ENCODE peak calls at places on chromosomes 7 and 10, in eight cellular contexts. M, U, O, D, G, K, P and E are unnamed samples.
A peak's percentile ranks its signal among the peaks of the same experiment; 100 is the strongest.

GRCh38 chr10:86979296-86979818 is 11.1 kb downstream of the ADIRF start:
- DNase-seq in M (no peak), O (no peak), D (no peak), K (no peak), P (no peak), G (no peak), U (no peak), E (no peak)

GRCh38 chr7:108222236-108222892 is 92.2 kb upstream of the LAMB4 start:
- DNase-seq in M (no peak), D (no peak), G (no peak), K (no peak), O (no peak), U (no peak), P (no peak), E (peak; percentile 62)

GRCh38 chr7:34320926-34321609 is 336.9 kb upstream of the NPSR1 start:
- DNase-seq in P (peak; percentile 33), G (no peak), O (peak; percentile 74), U (peak; percentile 52), K (no peak), M (peak; percentile 50), D (peak; percentile 42), E (peak; percentile 73)

GRCh38 chr10:46546591-46547330 is 9.7 kb downstream of the GPRIN2 start:
- DNase-seq in U (peak; percentile 16), P (peak; percentile 22), M (no peak), K (peak; percentile 66), D (peak; percentile 49), O (peak; percentile 89), G (peak; percentile 85), E (peak; percentile 55)

GRCh38 chr10:125086716-125087115 is 73.6 kb downstream of the CTBP2 start:
- DNase-seq in M (no peak), K (peak; percentile 63), O (no peak), U (no peak), D (no peak), P (no peak), G (no peak), E (no peak)

GRCh38 chr7:117448655-117449054 is 21.4 kb upstream of the ASZ1 start:
- DNase-seq in U (no peak), M (no peak), P (no peak), G (no peak), D (no peak), K (no peak), O (no peak), E (no peak)

GRCh38 chr7:130147710-130148325 is 57.4 kb downstream of the TMEM209 start:
- DNase-seq in O (no peak), K (no peak), U (no peak), M (no peak), D (no peak), G (no peak), P (no peak), E (no peak)

GRCh38 chr10:48737866-48738265 is 53.2 kb downstream of the WDFY4 start:
- DNase-seq in M (no peak), P (no peak), K (no peak), O (no peak), G (no peak), D (no peak), U (no peak), E (no peak)

GRCh38 chr7:45239486-45239885 is 81.9 kb downstream of the RAMP3 start:
- DNase-seq in K (no peak), O (no peak), P (no peak), G (no peak), D (no peak), M (peak; percentile 69), U (no peak), E (no peak)

GRCh38 chr7:75739796-75740672 is 1.3 kb upstream of the HIP1 start:
- DNase-seq in O (no peak), K (no peak), P (no peak), U (no peak), G (no peak), D (no peak), M (peak; percentile 44), E (peak; percentile 44)

GRCh38 chr7:127918130-127918529 is 113.1 kb downstream of the LRRC4 start:
- DNase-seq in P (no peak), M (no peak), D (no peak), U (no peak), G (no peak), O (no peak), K (no peak), E (no peak)

GRCh38 chr7:150968698-150969482 is 9.2 kb downstream of the KCNH2 start:
- DNase-seq in U (no peak), D (no peak), O (peak; percentile 70), G (no peak), M (no peak), P (no peak), K (no peak), E (no peak)

GRCh38 chr7:78691584-78691983 is 761.9 kb downstream of the MAGI2 start:
- DNase-seq in D (no peak), G (no peak), K (no peak), M (no peak), U (no peak), P (no peak), O (no peak), E (no peak)

GRCh38 chr10:117716896-117717295 is 174.3 kb downstream of the EMX2 start:
- DNase-seq in P (no peak), G (no peak), D (no peak), U (no peak), M (no peak), O (no peak), K (no peak), E (no peak)

GRCh38 chr7:131015131-131015954 is 281.3 kb upstream of the KLF14 start:
- DNase-seq in M (peak; percentile 55), G (no peak), K (no peak), U (no peak), P (no peak), D (peak; percentile 81), O (no peak), E (no peak)

GRCh38 chr10:132095403-132096113 is 29.8 kb downstream of the JAKMIP3 start:
- DNase-seq in K (no peak), P (no peak), D (peak; percentile 25), U (no peak), O (no peak), G (no peak), M (no peak), E (no peak)

GRCh38 chr7:30992414-30992813 is 28.7 kb downstream of the GHRHR start:
- DNase-seq in O (no peak), K (no peak), G (no peak), M (no peak), P (no peak), U (no peak), D (no peak), E (no peak)

GRCh38 chr7:50838675-50839377 is 56.1 kb upstream of the GRB10 start:
- DNase-seq in K (peak; percentile 77), O (peak; percentile 31), D (peak; percentile 64), M (peak; percentile 90), U (peak; percentile 61), G (peak; percentile 70), P (no peak), E (no peak)

GRCh38 chr10:124755581-124755980 is 11.4 kb upstream of the FAM53B start:
- DNase-seq in P (no peak), M (no peak), U (no peak), K (no peak), D (no peak), G (no peak), O (no peak), E (no peak)

GRCh38 chr7:7152315-7152714 is 30.0 kb upstream of the C1GALT1 start:
- DNase-seq in M (no peak), O (no peak), G (no peak), U (no peak), K (no peak), D (no peak), P (no peak), E (no peak)

DNA sequence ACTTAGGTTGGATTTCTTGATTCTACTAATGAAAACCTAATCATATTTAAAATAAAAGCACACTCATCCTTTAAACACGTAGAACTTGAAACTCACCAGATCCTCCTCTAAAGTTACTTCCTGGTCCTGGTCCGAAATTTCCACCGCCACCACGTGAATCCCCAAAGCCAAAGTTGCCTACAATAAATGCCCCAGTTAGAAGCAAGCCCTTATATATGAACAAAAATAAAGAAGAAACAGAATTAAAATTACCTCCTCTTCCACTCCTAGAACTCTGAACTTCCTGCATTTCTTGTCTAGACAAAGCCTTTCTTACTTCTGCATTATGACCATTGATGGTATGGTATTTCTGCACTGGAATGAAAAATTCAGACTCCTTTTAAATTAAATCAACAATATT is 4.2 kb downstream of the HNRNPA2B1 start:
- DNase-seq in P (no peak), G (no peak), U (no peak), D (no peak), O (no peak), M (no peak), K (no peak), E (no peak)
- H3K4me3 ChIP-seq in P (no peak overlapping the region), G (peak overlapping the region; percentile 99), U (no peak overlapping the region), D (no peak overlapping the region), O (peak overlapping the region; percentile 93), M (peak overlapping the region; percentile 2), K (no peak overlapping the region), E (no peak overlapping the region)

GRCh38 chr7:138169441-138169851 is 93.2 kb downstream of the AKR1D1 start:
- DNase-seq in D (peak; percentile 50), G (no peak), P (no peak), O (no peak), U (no peak), K (no peak), M (peak; percentile 18), E (peak; percentile 69)
- H3K9me3 ChIP-seq in D (no peaks in the 10 kb centered on the region), G (peaks cover 12% of the 10 kb centered on the region), P (no peaks in the 10 kb centered on the region), O (peaks cover 23% of the 10 kb centered on the region), U (no peaks in the 10 kb centered on the region), K (peaks cover 12% of the 10 kb centered on the region), M (peaks cover 5% of the 10 kb centered on the region), E (peaks cover 75% of the 10 kb centered on the region)

GRCh38 chr10:51910596-51910995 is 211.2 kb upstream of the CSTF2T start:
- DNase-seq in G (no peak), O (no peak), M (no peak), U (no peak), K (no peak), P (no peak), D (no peak), E (no peak)
- H3K4me1 ChIP-seq in G (no peaks in the 10 kb centered on the region), O (peaks cover 7% of the 10 kb centered on the region), M (no peaks in the 10 kb centered on the region), U (peaks cover 1% of the 10 kb centered on the region), K (peaks cover 35% of the 10 kb centered on the region), P (no peaks in the 10 kb centered on the region), D (no peaks in the 10 kb centered on the region), E (peaks cover 11% of the 10 kb centered on the region)

GRCh38 chr7:156039971-156040677 is 227.9 kb upstream of the SHH start:
- DNase-seq in K (no peak), G (no peak), M (no peak), U (no peak), P (no peak), O (peak; percentile 51), D (no peak), E (no peak)
- H3K4me3 ChIP-seq in K (no peak overlapping the region), G (no peak overlapping the region), M (no peak overlapping the region), U (no peak overlapping the region), P (no peak overlapping the region), O (no peak overlapping the region), D (no peak overlapping the region), E (no peak overlapping the region)